ENCODE peak calls at places on chromosomes 5 and 9, in six cellular contexts. F is H9, I is IMR-90, E is H1, V is neuronal stem cell, T is mesenchymal stem cell. A is an unnamed sample.

GRCh38 chr9:127741831-127742434 is 6.8 kb upstream of the TOR2A start:
- DNase-seq in F (peak), I (no peak), E (peak), V (peak), T (peak), A (peak)

GRCh38 chr5:148474025-148474511 is 90.3 kb downstream of the FBXO38 start:
- DNase-seq in F (no peak), I (peak), E (no peak), V (no peak), T (no peak), A (peak)

GRCh38 chr9:131605770-131606590 is 60.7 kb downstream of the PRRT1B start:
- DNase-seq in F (no peak), I (peak), E (no peak), V (no peak), T (peak), A (no peak)

GRCh38 chr5:151589878-151590570 is 1.1 kb downstream of the FAT2 start:
- DNase-seq in F (no peak), I (no peak), E (no peak), V (no peak), T (no peak), A (peak)

GRCh38 chr5:112159435-112159834 is 259.6 kb downstream of the EPB41L4A start:
- DNase-seq in F (no peak), I (peak), E (no peak), V (no peak), T (peak), A (no peak)

GRCh38 chr5:133410335-133410828 is 202.0 kb downstream of the FSTL4 start:
- DNase-seq in F (no peak), I (no peak), E (no peak), V (no peak), T (no peak), A (no peak)

GRCh38 chr5:72956324-72957140 is 691 bp downstream of the FCHO2 start:
- DNase-seq in F (peak), I (peak), E (no peak), V (peak), T (peak), A (peak)

GRCh38 chr5:61735531-61735930 is 403.5 kb downstream of the ZSWIM6 start:
- DNase-seq in F (no peak), I (no peak), E (no peak), V (no peak), T (no peak), A (no peak)

GRCh38 chr5:74241751-74242140 is 398.8 kb downstream of the ENC1 start:
- DNase-seq in F (peak), I (peak), E (no peak), V (no peak), T (no peak), A (peak)

GRCh38 chr5:170522211-170523128 is 18.6 kb downstream of the KCNIP1 start:
- DNase-seq in F (no peak), I (no peak), E (no peak), V (no peak), T (peak), A (no peak)

GRCh38 chr5:139774980-139775654 is 20.5 kb upstream of the PSD2 start:
- DNase-seq in F (peak), I (peak), E (peak), V (peak), T (peak), A (peak)

GRCh38 chr5:52853573-52854163 is 66.0 kb downstream of the ITGA1 start:
- DNase-seq in F (no peak), I (peak), E (no peak), V (no peak), T (no peak), A (no peak)

GRCh38 chr5:138544171-138545134 is 1.4 kb upstream of the ETF1 start:
- DNase-seq in F (no peak), I (peak), E (no peak), V (no peak), T (peak), A (no peak)

GRCh38 chr5:3605298-3606010 is 9.8 kb downstream of the IRX1 start:
- DNase-seq in F (no peak), I (no peak), E (no peak), V (no peak), T (no peak), A (no peak)

GRCh38 chr9:129609486-129610192 is 11.3 kb downstream of the C9orf50 start:
- DNase-seq in F (no peak), I (no peak), E (no peak), V (no peak), T (peak), A (no peak)

GRCh38 chr9:96420468-96421219 is 2.5 kb upstream of the ZNF367 start:
- DNase-seq in F (peak), I (peak), E (peak), V (peak), T (peak), A (peak)

GRCh38 chr9:128497824-128498610 is 6.5 kb upstream of the GLE1 start:
- DNase-seq in F (no peak), I (no peak), E (no peak), V (no peak), T (no peak), A (no peak)

GRCh38 chr5:131281133-131281867 is 17.4 kb downstream of the CDC42SE2 start:
- DNase-seq in F (no peak), I (peak), E (no peak), V (no peak), T (peak), A (peak)

GRCh38 chr9:136465500-136466154 is 17.2 kb downstream of the SEC16A start:
- DNase-seq in F (no peak), I (no peak), E (no peak), V (no peak), T (no peak), A (no peak)

GRCh38 chr5:172477466-172477865 is 23.1 kb upstream of the SH3PXD2B start:
- DNase-seq in F (no peak), I (no peak), E (no peak), V (no peak), T (peak), A (peak)

GRCh38 chr5:66498791-66499207 is 97.4 kb upstream of the MAST4 start:
- DNase-seq in F (no peak), I (no peak), E (no peak), V (no peak), T (no peak), A (peak)

GRCh38 chr9:121703014-121703734 is 51.7 kb downstream of the DAB2IP start:
- DNase-seq in F (no peak), I (no peak), E (no peak), V (no peak), T (no peak), A (no peak)

GRCh38 chr5:111741270-111741669 is 15.7 kb downstream of the NREP start:
- DNase-seq in F (no peak), I (peak), E (no peak), V (no peak), T (no peak), A (no peak)

GRCh38 chr5:116778015-116778414 is 203.4 kb upstream of the SEMA6A start:
- DNase-seq in F (peak), I (no peak), E (no peak), V (no peak), T (no peak), A (no peak)

GRCh38 chr5:14298126-14298847 is 155.1 kb downstream of the TRIO start:
- DNase-seq in F (no peak), I (peak), E (no peak), V (no peak), T (no peak), A (no peak)

GRCh38 chr9:87793292-87793691 is 67.4 kb downstream of the CTSL start:
- DNase-seq in F (no peak), I (peak), E (no peak), V (no peak), T (peak), A (peak)

GRCh38 chr9:88781500-88782391 is 209.5 kb upstream of the S1PR3 start:
- DNase-seq in F (peak), I (peak), E (peak), V (no peak), T (peak), A (no peak)

GRCh38 chr9:82606761-82607382 is 456.1 kb downstream of the RASEF start:
- DNase-seq in F (peak), I (peak), E (peak), V (peak), T (peak), A (peak)

GRCh38 chr5:161541-162110 is 29.7 kb upstream of the LRRC14B start:
- DNase-seq in F (no peak), I (no peak), E (no peak), V (no peak), T (no peak), A (no peak)

GRCh38 chr9:128892223-128892892 is 10.4 kb downstream of the LRRC8A start:
- DNase-seq in F (no peak), I (peak), E (no peak), V (no peak), T (peak), A (no peak)

GRCh38 chr9:137590469-137591383 is at the start of gene ZMYND19:
- DNase-seq in F (peak), I (peak), E (no peak), V (peak), T (peak), A (peak)

GRCh38 chr5:72183231-72183630 is 76.0 kb downstream of the MAP1B start:
- DNase-seq in F (no peak), I (no peak), E (no peak), V (peak), T (no peak), A (no peak)

GRCh38 chr5:38370341-38371100 is 112.2 kb downstream of the EGFLAM start:
- DNase-seq in F (no peak), I (no peak), E (no peak), V (no peak), T (no peak), A (no peak)

GRCh38 chr5:69217154-69217731 is 17.4 kb upstream of the CDK7 start:
- DNase-seq in F (no peak), I (no peak), E (no peak), V (peak), T (no peak), A (peak)

GRCh38 chr9:35350212-35350611 is 139.7 kb upstream of the RUSC2 start:
- DNase-seq in F (no peak), I (no peak), E (no peak), V (no peak), T (no peak), A (no peak)

GRCh38 chr9:10999646-11000045 is 386.8 kb upstream of the PTPRD start:
- DNase-seq in F (no peak), I (no peak), E (no peak), V (no peak), T (no peak), A (no peak)

GRCh38 chr5:141681695-141682641 is at the start of gene ARAP3:
- DNase-seq in F (peak), I (peak), E (no peak), V (peak), T (peak), A (peak)

GRCh38 chr5:59061377-59061776 is 478.5 kb downstream of the RAB3C start:
- DNase-seq in F (no peak), I (peak), E (no peak), V (no peak), T (peak), A (no peak)

GRCh38 chr5:116923344-116923743 is 348.7 kb upstream of the SEMA6A start:
- DNase-seq in F (no peak), I (no peak), E (no peak), V (peak), T (no peak), A (no peak)

DNA sequence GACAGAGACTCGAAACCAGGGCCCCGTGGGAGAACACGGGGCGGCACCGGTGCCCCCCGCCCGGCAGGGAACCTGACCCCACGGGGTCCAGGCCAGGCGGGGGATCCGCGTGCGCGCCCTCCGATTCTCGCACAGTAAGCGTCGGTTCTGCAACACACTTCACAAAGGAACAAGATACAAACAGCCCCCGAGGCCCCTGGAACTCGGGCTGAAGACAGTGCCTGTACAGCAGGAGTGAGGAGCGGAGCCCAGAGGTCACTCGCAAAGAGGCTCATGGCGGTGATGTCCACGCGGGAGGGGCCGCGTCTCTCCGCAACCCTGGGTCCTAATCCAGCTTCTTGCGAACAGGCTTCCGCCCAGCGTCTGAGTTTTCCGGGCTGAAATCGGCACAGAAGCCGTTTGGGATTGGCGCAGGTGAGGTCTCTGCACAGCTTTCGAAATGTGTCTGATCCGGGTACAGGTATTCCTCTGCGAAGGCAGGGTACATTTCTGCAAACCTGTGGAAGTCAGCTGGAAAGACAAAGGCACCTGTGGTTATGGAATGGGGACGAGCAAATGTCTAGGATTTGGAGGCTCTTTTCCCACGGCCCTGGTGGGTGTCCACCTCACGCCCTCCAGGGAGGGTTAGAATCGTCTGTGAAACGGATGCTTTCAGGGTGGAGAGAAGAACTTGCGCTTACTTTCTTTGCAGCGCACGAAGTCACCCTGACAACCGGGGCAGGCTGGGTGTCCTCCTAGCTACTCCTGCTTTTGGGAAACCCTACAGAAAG is 18.3 kb upstream of the SLC6A3 start:
- DNase-seq in F (no peak), I (no peak), E (no peak), V (no peak), T (no peak), A (no peak)
- H3K14ac ChIP-seq in F (no peak), I (no peak), E (no peak), V (no peak), T (no peak), A (no peak)

DNA sequence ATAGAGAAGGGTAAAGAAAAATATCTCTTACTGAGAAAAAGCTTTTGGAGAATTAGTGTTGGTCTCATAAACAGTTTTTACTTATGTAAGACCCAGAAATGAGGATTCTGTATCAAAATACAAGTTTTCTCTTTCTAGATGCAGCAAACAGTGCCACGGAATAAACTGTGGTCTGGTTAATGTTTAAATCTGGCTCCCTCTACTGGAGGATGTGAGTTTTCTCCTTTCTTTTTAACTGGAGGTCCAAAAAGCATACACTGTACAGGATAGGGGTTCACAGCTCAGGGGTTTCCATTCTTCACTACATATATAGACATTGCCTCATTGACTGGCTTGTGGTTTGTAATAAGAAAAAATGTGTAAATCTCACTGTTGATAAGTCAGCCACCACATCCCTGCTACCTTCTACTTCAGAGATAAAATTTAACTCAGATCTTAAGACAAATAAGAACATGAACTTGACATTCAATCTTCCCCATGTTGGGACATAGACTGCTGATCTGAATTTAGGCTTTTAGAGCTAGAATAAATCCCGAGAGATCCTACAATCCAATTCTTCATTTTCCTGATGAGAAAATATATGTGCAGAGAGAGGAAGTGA is 98.9 kb downstream of the CFAP95 start:
- DNase-seq in F (no peak), I (peak), E (no peak), V (peak), T (peak), A (peak)
- H3K14ac ChIP-seq in F (no peak), I (no peak), E (no peak), V (no peak), T (no peak), A (no peak)

GRCh38 chr9:78986446-78986845 is 585.3 kb upstream of the TLE4 start:
- DNase-seq in F (no peak), I (no peak), E (no peak), V (no peak), T (no peak), A (no peak)
- H3K14ac ChIP-seq in F (no peak), I (no peak), E (no peak), V (no peak), T (no peak), A (no peak)

DNA sequence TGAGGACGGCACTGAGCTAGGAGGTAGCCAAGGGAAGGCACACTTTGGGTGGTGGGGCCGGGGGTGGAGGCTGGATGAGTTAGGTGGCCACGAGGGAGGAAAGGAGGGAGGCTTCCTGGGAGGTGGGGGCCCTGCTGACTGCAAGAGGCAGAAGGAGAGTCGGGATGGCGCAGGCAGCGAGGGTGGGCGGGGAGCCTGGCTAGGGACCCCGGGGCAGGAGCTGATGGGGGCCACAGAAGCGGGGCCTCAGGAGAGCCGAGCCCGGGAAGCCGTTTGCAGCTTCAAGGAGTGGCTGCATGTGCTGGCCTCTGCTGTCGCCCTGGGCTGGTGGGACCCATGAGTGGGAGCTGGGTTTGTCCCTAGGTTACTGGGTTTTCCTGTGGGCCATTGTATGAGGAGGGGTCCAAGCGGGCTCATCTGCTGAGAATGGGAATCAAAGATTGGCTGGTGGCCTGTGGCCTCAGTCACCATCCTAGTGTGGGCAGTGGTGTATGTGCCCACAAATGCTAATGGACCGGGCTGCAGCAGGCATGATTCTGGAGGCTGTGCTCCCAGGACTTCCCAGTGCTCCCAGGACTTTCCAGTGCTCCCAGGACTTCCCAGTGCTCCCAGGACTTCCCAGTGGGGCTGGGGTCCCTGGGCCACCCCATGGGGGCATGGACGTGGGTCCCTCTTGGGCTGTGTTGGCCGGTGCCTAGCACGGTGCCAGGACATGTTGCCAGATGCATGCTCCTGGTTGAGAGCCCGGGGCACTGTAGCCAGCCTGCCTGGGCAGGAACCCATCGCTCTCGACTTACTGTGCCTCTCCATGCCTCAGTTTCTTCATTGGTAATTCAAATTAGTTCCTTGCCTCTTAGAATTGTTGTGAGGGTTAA is 40.2 kb downstream of the UNC5A start:
- DNase-seq in F (no peak), I (no peak), E (no peak), V (no peak), T (no peak), A (no peak)
- H3K14ac ChIP-seq in F (no peak), I (no peak), E (no peak), V (no peak), T (no peak), A (no peak)

A was measured in trophoblast cell.